ENCODE peak calls at places on chromosomes 13 and 19, in four cellular contexts. O is activated T-cell treated with anti-CD3 and anti-CD28 coated beads for 1 hour; J is activated gamma-delta T cell treated with Interleukin-2 at 50 U/mL for 16 hours; X is CD4-positive, alpha-beta T cell. D is an unnamed sample.

GRCh38 chr19:4456843-4457653 is 546 bp downstream of the UBXN6 start:
- DNase-seq in O (peak; percentile 42), J (peak; percentile 39), X (no peak), D (peak; percentile 52)

GRCh38 chr13:74070065-74070464 is 64.1 kb downstream of the KLF12 start:
- DNase-seq in J (peak; percentile 28), O (no peak), X (no peak), D (no peak)

GRCh38 chr13:73684286-73684685 is 449.9 kb downstream of the KLF12 start:
- DNase-seq in J (no peak), O (no peak), X (no peak), D (no peak)

GRCh38 chr13:50299546-50300249 is 284.5 kb downstream of the KCNRG start:
- DNase-seq in J (no peak), X (no peak), O (no peak), D (no peak)

GRCh38 chr13:99446242-99446641 is 55.0 kb upstream of the TM9SF2 start:
- DNase-seq in X (no peak), J (no peak), O (no peak), D (no peak)

GRCh38 chr13:64928704-64929499 is 2301.2 kb downstream of the PCDH9 start:
- DNase-seq in O (no peak), X (no peak), J (no peak), D (no peak)

GRCh38 chr13:113749507-113749906 is 9.5 kb upstream of the TMEM255B start:
- DNase-seq in O (no peak), J (no peak), X (no peak), D (no peak)

GRCh38 chr13:114104626-114105350 is 27.6 kb downstream of the RASA3 start:
- DNase-seq in O (no peak), J (no peak), X (no peak), D (no peak)

GRCh38 chr19:42254083-42254849 is 662 bp downstream of the ERF start:
- DNase-seq in X (peak; percentile 61), J (peak; percentile 74), O (peak; percentile 72), D (peak; percentile 62)

GRCh38 chr19:17121736-17122293 is 46.2 kb downstream of the MYO9B start:
- DNase-seq in X (no peak), J (no peak), O (no peak), D (no peak)

GRCh38 chr19:58305932-58306323 is 751 bp downstream of the ERVK3-1 start:
- DNase-seq in X (no peak), J (no peak), O (no peak), D (no peak)

GRCh38 chr19:16202320-16203255 is 4.9 kb downstream of the AP1M1 start:
- DNase-seq in J (no peak), O (no peak), X (no peak), D (no peak)

GRCh38 chr19:8552810-8553209 is 24.4 kb downstream of the MYO1F start:
- DNase-seq in X (no peak), O (no peak), J (no peak), D (no peak)

GRCh38 chr13:46660859-46661258 is 107.9 kb downstream of the LRCH1 start:
- DNase-seq in X (no peak), J (no peak), O (no peak), D (no peak)

GRCh38 chr13:112592647-112593046 is 4.7 kb upstream of the TUBGCP3 start:
- DNase-seq in J (no peak), O (no peak), X (no peak), D (no peak)

GRCh38 chr13:60690607-60691006 is 293.6 kb downstream of the TDRD3 start:
- DNase-seq in O (no peak), J (no peak), X (no peak), D (no peak)

GRCh38 chr13:88887045-88887662 is 1216.0 kb downstream of the SLITRK5 start:
- DNase-seq in J (no peak), O (no peak), X (no peak), D (no peak)

GRCh38 chr19:1251233-1251502 is 2.8 kb downstream of the MIDN start:
- DNase-seq in O (no peak), X (no peak), J (no peak), D (no peak)

GRCh38 chr13:87295636-87296035 is 375.5 kb upstream of the SLITRK5 start:
- DNase-seq in J (no peak), X (no peak), O (no peak), D (no peak)

GRCh38 chr13:23087884-23088283 is 92.9 kb upstream of the SGCG start:
- DNase-seq in J (no peak), X (no peak), O (no peak), D (no peak)

GRCh38 chr13:81171065-81171647 is 830.2 kb upstream of the SPRY2 start:
- DNase-seq in X (no peak), J (no peak), O (no peak), D (no peak)

GRCh38 chr19:45872095-45872919 is 8.2 kb downstream of the FOXA3 start:
- DNase-seq in J (no peak), X (no peak), O (no peak), D (no peak)

GRCh38 chr19:33458807-33459206 is 62.8 kb downstream of the PEPD start:
- DNase-seq in O (no peak), X (no peak), J (no peak), D (no peak)

GRCh38 chr19:44747739-44748425 is 626 bp upstream of the BCL3 start:
- DNase-seq in O (peak; percentile 25), J (peak; percentile 25), X (no peak), D (no peak)

GRCh38 chr13:24022568-24022967 is 125.3 kb upstream of the C1QTNF9B start:
- DNase-seq in X (no peak), O (no peak), J (no peak), D (no peak)

GRCh38 chr19:23381114-23381513 is 14.2 kb downstream of the ZNF91 start:
- DNase-seq in O (no peak), J (no peak), X (no peak), D (no peak)

GRCh38 chr13:75666646-75667351 is 30.7 kb downstream of the LMO7 start:
- DNase-seq in J (no peak), X (no peak), O (no peak), D (no peak)

GRCh38 chr13:111216166-111216960 is 101.3 kb downstream of the ARHGEF7 start:
- DNase-seq in X (peak; percentile 19), J (peak; percentile 29), O (peak; percentile 30), D (peak; percentile 22)

GRCh38 chr13:26061947-26062346 is 10.1 kb upstream of the SHISA2 start:
- DNase-seq in J (no peak), O (no peak), X (no peak), D (no peak)